ENCODE peak calls at places on chromosomes 16 and 17, in four cellular contexts. One of them, this sample, is unnamed.
A peak's percentile ranks its signal among the peaks of the same experiment; 100 is the strongest.

GRCh38 chr17:61335845-61336655 is 63.6 kb upstream of the TBX2 start:
- DNase-seq in choroid plexus epithelial cell: peak; percentile 57
- DNase-seq in dorsolateral prefrontal cortex: no peak
- DNase-seq in ascending aorta: no peak
- DNase-seq in this sample: peak; percentile 47

GRCh38 chr17:38569701-38570512 is 35.8 kb downstream of the SRCIN1 start:
- DNase-seq in choroid plexus epithelial cell: no peak
- DNase-seq in dorsolateral prefrontal cortex: no peak
- DNase-seq in ascending aorta: no peak
- DNase-seq in this sample: no peak

GRCh38 chr16:73187163-73187562 is 139.2 kb upstream of the ZFHX3 start:
- DNase-seq in choroid plexus epithelial cell: no peak
- DNase-seq in dorsolateral prefrontal cortex: no peak
- DNase-seq in ascending aorta: no peak
- DNase-seq in this sample: no peak

GRCh38 chr16:62253926-62254325 is 217.7 kb upstream of the CDH8 start:
- DNase-seq in choroid plexus epithelial cell: no peak
- DNase-seq in dorsolateral prefrontal cortex: no peak
- DNase-seq in ascending aorta: no peak
- DNase-seq in this sample: no peak

GRCh38 chr16:67017810-67018488 is 11.0 kb upstream of the CBFB start:
- DNase-seq in choroid plexus epithelial cell: peak; percentile 97
- DNase-seq in dorsolateral prefrontal cortex: peak; percentile 72
- DNase-seq in ascending aorta: peak; percentile 70
- DNase-seq in this sample: peak; percentile 97

GRCh38 chr17:4631836-4632582 is 9.5 kb downstream of the ALOX15 start:
- DNase-seq in choroid plexus epithelial cell: peak; percentile 61
- DNase-seq in dorsolateral prefrontal cortex: no peak
- DNase-seq in ascending aorta: peak; percentile 15
- DNase-seq in this sample: no peak

GRCh38 chr17:15516150-15516549 is 47.1 kb downstream of the TVP23C start:
- DNase-seq in choroid plexus epithelial cell: peak; percentile 82
- DNase-seq in dorsolateral prefrontal cortex: no peak
- DNase-seq in ascending aorta: no peak
- DNase-seq in this sample: peak; percentile 2

GRCh38 chr16:46894011-46894672 is 10.0 kb downstream of the GPT2 start:
- DNase-seq in choroid plexus epithelial cell: peak; percentile 26
- DNase-seq in dorsolateral prefrontal cortex: peak; percentile 77
- DNase-seq in ascending aorta: no peak
- DNase-seq in this sample: no peak

GRCh38 chr16:1556254-1556653 is 22.8 kb downstream of the TMEM204 start:
- DNase-seq in choroid plexus epithelial cell: peak; percentile 51
- DNase-seq in dorsolateral prefrontal cortex: no peak
- DNase-seq in ascending aorta: no peak
- DNase-seq in this sample: no peak

GRCh38 chr17:41864837-41865595 is at the start of gene KLHL11:
- DNase-seq in choroid plexus epithelial cell: peak; percentile 90
- DNase-seq in dorsolateral prefrontal cortex: peak; percentile 91
- DNase-seq in ascending aorta: peak; percentile 93
- DNase-seq in this sample: peak; percentile 89
- TF ChIP-seq CTCF in choroid plexus epithelial cell: no peak
- TF ChIP-seq CTCF in dorsolateral prefrontal cortex: peak; percentile 35
- TF ChIP-seq CTCF in ascending aorta: no peak
- TF ChIP-seq CTCF in this sample: no peak

DNA sequence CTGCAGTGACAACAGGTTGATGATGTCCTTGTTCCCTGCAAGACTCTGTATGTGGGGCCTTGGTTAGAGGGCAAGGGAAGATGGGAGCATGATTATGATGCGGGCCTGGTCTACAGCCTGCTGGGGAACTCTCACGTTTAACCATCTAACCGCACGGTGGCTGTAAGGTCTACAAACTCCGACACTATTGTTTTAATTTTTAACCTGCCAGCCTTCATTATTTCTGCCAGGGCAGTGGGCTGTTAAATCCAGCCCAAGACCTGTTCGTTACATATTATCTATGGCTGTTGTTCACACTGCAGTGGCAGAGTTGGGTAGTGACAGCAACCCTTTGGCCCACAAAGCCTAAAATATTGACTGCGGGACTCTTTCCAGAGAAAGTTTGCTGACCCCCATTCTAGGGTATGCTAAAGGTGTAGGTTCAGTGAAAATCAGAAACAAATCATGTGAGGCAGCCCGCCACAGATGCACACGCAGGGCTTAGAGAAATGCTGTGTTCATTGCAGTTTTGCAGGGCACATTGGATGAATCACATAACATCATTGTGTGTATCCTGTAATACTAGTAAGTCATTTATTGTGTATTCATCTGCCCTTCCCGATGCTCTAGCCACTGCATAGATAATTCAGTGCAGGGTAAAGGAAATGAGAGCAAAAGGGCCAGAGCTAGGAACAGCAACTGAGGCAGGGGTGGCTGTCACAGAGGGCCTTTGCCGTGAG is 14.3 kb downstream of the SNX29 start:
- DNase-seq in choroid plexus epithelial cell: no peak
- DNase-seq in dorsolateral prefrontal cortex: no peak
- DNase-seq in ascending aorta: no peak
- DNase-seq in this sample: no peak
- TF ChIP-seq CTCF in choroid plexus epithelial cell: no peak
- TF ChIP-seq CTCF in dorsolateral prefrontal cortex: no peak
- TF ChIP-seq CTCF in ascending aorta: no peak
- TF ChIP-seq CTCF in this sample: no peak

GRCh38 chr17:45394913-45395568 is 37.6 kb downstream of the ARHGAP27 start:
- DNase-seq in choroid plexus epithelial cell: peak; percentile 91
- DNase-seq in dorsolateral prefrontal cortex: peak; percentile 58
- DNase-seq in ascending aorta: no peak
- DNase-seq in this sample: peak; percentile 68

GRCh38 chr17:45397796-45398195 is 34.9 kb downstream of the ARHGAP27 start:
- DNase-seq in choroid plexus epithelial cell: no peak
- DNase-seq in dorsolateral prefrontal cortex: no peak
- DNase-seq in ascending aorta: no peak
- DNase-seq in this sample: no peak

GRCh38 chr17:45396496-45397205 is 36.0 kb downstream of the ARHGAP27 start:
- DNase-seq in choroid plexus epithelial cell: no peak
- DNase-seq in dorsolateral prefrontal cortex: no peak
- DNase-seq in ascending aorta: no peak
- DNase-seq in this sample: no peak

GRCh38 chr17:45395569-45396415 is 36.9 kb downstream of the ARHGAP27 start:
- DNase-seq in choroid plexus epithelial cell: no peak
- DNase-seq in dorsolateral prefrontal cortex: no peak
- DNase-seq in ascending aorta: no peak
- DNase-seq in this sample: no peak

GRCh38 chr17:45398800-45399199 is 33.9 kb downstream of the ARHGAP27 start:
- DNase-seq in choroid plexus epithelial cell: no peak
- DNase-seq in dorsolateral prefrontal cortex: no peak
- DNase-seq in ascending aorta: no peak
- DNase-seq in this sample: no peak
- TF ChIP-seq CTCF in choroid plexus epithelial cell: no peak
- TF ChIP-seq CTCF in dorsolateral prefrontal cortex: no peak
- TF ChIP-seq CTCF in ascending aorta: no peak
- TF ChIP-seq CTCF in this sample: no peak

GRCh38 chr16:85675528-85675927 is 13.2 kb downstream of the GINS2 start:
- DNase-seq in choroid plexus epithelial cell: peak; percentile 75
- DNase-seq in dorsolateral prefrontal cortex: no peak
- DNase-seq in ascending aorta: no peak
- DNase-seq in this sample: peak; percentile 32
- TF ChIP-seq CTCF in choroid plexus epithelial cell: peak; percentile 74
- TF ChIP-seq CTCF in dorsolateral prefrontal cortex: peak; percentile 38
- TF ChIP-seq CTCF in ascending aorta: no peak
- TF ChIP-seq CTCF in this sample: peak; percentile 43

GRCh38 chr16:12573730-12574383 is 229.8 kb downstream of the CPPED1 start:
- DNase-seq in choroid plexus epithelial cell: peak; percentile 50
- DNase-seq in dorsolateral prefrontal cortex: peak; percentile 60
- DNase-seq in ascending aorta: no peak
- DNase-seq in this sample: peak; percentile 62
- TF ChIP-seq CTCF in choroid plexus epithelial cell: peak; percentile 73
- TF ChIP-seq CTCF in dorsolateral prefrontal cortex: peak; percentile 67
- TF ChIP-seq CTCF in ascending aorta: no peak
- TF ChIP-seq CTCF in this sample: peak; percentile 64

GRCh38 chr17:17783121-17783824 is 53.5 kb downstream of the SREBF1 start:
- DNase-seq in choroid plexus epithelial cell: peak; percentile 36
- DNase-seq in dorsolateral prefrontal cortex: no peak
- DNase-seq in ascending aorta: no peak
- DNase-seq in this sample: peak; percentile 58

GRCh38 chr17:17780941-17781590 is 55.7 kb downstream of the SREBF1 start:
- DNase-seq in choroid plexus epithelial cell: peak; percentile 79
- DNase-seq in dorsolateral prefrontal cortex: no peak
- DNase-seq in ascending aorta: peak; percentile 68
- DNase-seq in this sample: no peak

GRCh38 chr17:17781591-17782424 is 55.0 kb downstream of the SREBF1 start:
- DNase-seq in choroid plexus epithelial cell: peak; percentile 57
- DNase-seq in dorsolateral prefrontal cortex: peak; percentile 89
- DNase-seq in ascending aorta: peak; percentile 85
- DNase-seq in this sample: peak; percentile 37

GRCh38 chr17:17783825-17784598 is 52.8 kb downstream of the SREBF1 start:
- DNase-seq in choroid plexus epithelial cell: peak; percentile 72
- DNase-seq in dorsolateral prefrontal cortex: peak; percentile 81
- DNase-seq in ascending aorta: no peak
- DNase-seq in this sample: no peak

DNA sequence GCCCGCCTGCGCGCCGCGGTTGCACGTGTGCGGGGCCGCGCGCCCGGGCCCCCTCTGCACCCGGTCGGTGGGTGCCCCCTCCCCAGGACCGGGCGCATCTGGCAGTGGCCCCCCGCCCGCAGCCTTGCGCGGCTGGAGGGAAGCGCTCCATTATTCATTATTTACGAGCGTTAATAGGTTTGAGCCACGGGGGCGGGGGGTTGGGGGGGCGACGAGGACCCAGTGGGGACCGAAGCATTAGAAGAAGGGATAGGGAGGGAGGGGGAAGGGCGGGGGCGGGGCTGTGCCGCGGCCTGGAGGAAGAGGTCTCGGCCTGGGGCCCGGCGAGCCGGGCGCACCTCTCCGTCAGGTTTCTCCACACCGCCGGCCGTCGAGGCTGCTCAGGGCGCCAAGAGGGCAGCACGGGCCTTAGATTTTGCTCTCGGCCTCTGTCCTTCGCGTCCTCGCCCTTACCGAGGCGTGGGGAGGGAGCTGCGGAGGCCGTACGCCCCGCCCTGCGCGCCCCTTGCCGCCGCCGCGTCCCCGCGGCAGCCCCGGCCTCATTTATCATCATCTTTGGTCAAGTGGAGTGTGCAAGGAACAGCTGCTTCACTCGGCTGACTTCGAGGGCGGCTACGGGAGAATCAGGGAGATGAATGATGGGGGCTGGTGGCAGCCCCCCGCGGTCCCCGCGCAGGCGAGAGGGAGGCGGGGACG is 54.2 kb downstream of the SREBF1 start:
- DNase-seq in choroid plexus epithelial cell: no peak
- DNase-seq in dorsolateral prefrontal cortex: no peak
- DNase-seq in ascending aorta: no peak
- DNase-seq in this sample: peak; percentile 11
- TF ChIP-seq CTCF in choroid plexus epithelial cell: no peak
- TF ChIP-seq CTCF in dorsolateral prefrontal cortex: no peak
- TF ChIP-seq CTCF in ascending aorta: no peak
- TF ChIP-seq CTCF in this sample: no peak

GRCh38 chr17:44317545-44317944 is 7.1 kb downstream of the SLC25A39 start:
- DNase-seq in choroid plexus epithelial cell: no peak
- DNase-seq in dorsolateral prefrontal cortex: no peak
- DNase-seq in ascending aorta: no peak
- DNase-seq in this sample: no peak

GRCh38 chr17:44314524-44314868 is 6.1 kb downstream of the RUNDC3A start:
- DNase-seq in choroid plexus epithelial cell: no peak
- DNase-seq in dorsolateral prefrontal cortex: no peak
- DNase-seq in ascending aorta: no peak
- DNase-seq in this sample: no peak

GRCh38 chr17:44314869-44315661 is 6.7 kb downstream of the RUNDC3A start:
- DNase-seq in choroid plexus epithelial cell: no peak
- DNase-seq in dorsolateral prefrontal cortex: no peak
- DNase-seq in ascending aorta: no peak
- DNase-seq in this sample: no peak

GRCh38 chr17:44314031-44314430 is 5.6 kb downstream of the RUNDC3A start:
- DNase-seq in choroid plexus epithelial cell: no peak
- DNase-seq in dorsolateral prefrontal cortex: no peak
- DNase-seq in ascending aorta: no peak
- DNase-seq in this sample: no peak

DNA sequence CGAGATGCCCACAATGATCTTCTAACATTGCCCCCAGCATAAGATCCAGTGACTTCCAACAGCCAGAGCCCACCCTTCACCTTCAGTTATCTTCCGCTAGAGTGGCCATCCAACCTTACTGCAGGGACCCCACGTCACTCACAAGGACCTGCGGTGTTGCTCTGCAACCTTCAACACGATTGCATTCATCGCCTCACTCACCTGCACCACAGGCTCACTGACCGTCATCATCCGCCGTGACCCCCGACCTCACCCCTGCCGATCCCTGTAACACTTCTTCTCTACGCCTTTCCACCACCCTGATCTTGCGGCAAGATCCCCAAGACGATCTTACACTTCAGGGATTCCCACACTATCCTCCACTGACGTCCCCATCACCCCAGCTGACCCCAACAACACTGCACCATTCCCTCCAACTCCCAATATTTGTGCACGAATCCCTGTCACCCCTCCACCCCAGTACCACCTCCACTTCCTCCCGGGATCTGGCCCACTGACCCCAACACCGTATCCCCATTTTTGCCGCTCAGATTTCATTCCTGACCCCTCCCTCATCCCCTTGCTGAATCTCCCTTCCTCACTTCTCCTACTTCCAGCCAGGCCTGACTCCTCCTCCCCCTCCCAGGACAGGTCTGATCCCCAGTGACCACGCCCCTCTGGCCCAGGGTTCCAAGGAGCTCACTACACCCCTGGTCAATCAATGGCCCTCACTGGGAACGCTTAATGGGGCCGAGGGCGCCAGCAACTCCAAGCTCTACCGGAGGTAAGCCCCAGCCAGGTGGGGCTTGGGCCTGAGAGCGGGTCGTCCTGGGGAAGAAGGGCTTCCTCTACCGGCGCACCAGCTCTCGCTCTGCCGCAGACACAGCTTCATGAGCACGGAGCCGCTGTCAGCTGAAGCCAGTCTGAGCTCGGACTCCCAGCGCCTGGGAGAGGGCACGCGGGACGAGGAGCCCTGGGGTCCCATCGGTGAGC is 7.6 kb downstream of the RUNDC3A start:
- DNase-seq in choroid plexus epithelial cell: no peak
- DNase-seq in dorsolateral prefrontal cortex: no peak
- DNase-seq in ascending aorta: no peak
- DNase-seq in this sample: no peak
- TF ChIP-seq CTCF in choroid plexus epithelial cell: no peak
- TF ChIP-seq CTCF in dorsolateral prefrontal cortex: no peak
- TF ChIP-seq CTCF in ascending aorta: no peak
- TF ChIP-seq CTCF in this sample: no peak

This sample was measured in MCF 10A.